ENCODE peak calls at places on chromosomes 2 and 18, in ten cellular contexts. T is naive thymus-derived CD4-positive, alpha-beta T cell; B is stomach; G is right cardiac atrium; F is kidney; V is psoas muscle; W is GM23248; M is heart left ventricle; U is left ventricle myocardium inferior; L is MM.1S. J is an unnamed sample.

GRCh38 chr2:143937563-143938346 is 582.2 kb downstream of the ZEB2 start:
- DNase-seq in V (no peak), G (peak), T (no peak), F (peak), L (no peak), W (peak), U (no peak), M (no peak), B (no peak), J (peak)

GRCh38 chr2:207288628-207289027 is 122.9 kb upstream of the KLF7 start:
- DNase-seq in F (no peak), M (no peak), L (no peak), V (no peak), G (no peak), T (no peak), U (no peak), W (no peak), B (no peak), J (no peak)

GRCh38 chr2:177628817-177629216 is 236.2 kb downstream of the AGPS start:
- DNase-seq in F (no peak), M (no peak), W (no peak), G (no peak), B (no peak), T (no peak), U (no peak), V (no peak), L (no peak), J (no peak)

GRCh38 chr2:133171396-133172004 is 396.8 kb downstream of the NCKAP5 start:
- DNase-seq in T (no peak), W (peak), U (no peak), B (no peak), F (no peak), M (no peak), V (no peak), L (peak), G (no peak), J (no peak)

GRCh38 chr2:45882707-45883106 is 231.2 kb downstream of the PRKCE start:
- DNase-seq in B (no peak), F (no peak), G (peak), M (peak), T (no peak), U (peak), L (no peak), W (peak), V (no peak), J (no peak)

GRCh38 chr18:12014976-12015696 is 33.8 kb downstream of the IMPA2 start:
- DNase-seq in F (no peak), B (no peak), V (no peak), G (peak), M (no peak), U (no peak), L (no peak), W (no peak), T (no peak), J (no peak)

GRCh38 chr2:234071664-234072063 is 21.2 kb downstream of the SPP2 start:
- DNase-seq in M (no peak), G (no peak), V (no peak), U (no peak), F (no peak), B (no peak), W (no peak), L (no peak), T (no peak), J (peak)

GRCh38 chr2:6645004-6645403 is 220.7 kb downstream of the CMPK2 start:
- DNase-seq in U (no peak), B (no peak), W (no peak), T (no peak), M (no peak), V (no peak), L (no peak), G (no peak), F (no peak), J (no peak)

GRCh38 chr2:178484245-178485041 is 4.2 kb downstream of the PLEKHA3 start:
- DNase-seq in F (no peak), B (peak), U (peak), V (peak), L (no peak), G (peak), M (peak), T (no peak), W (peak), J (no peak)

GRCh38 chr2:223247136-223247535 is 195.1 kb downstream of the KCNE4 start:
- DNase-seq in W (peak), M (no peak), F (no peak), B (no peak), V (no peak), L (no peak), G (no peak), U (no peak), T (no peak), J (peak)

GRCh38 chr2:133293544-133294270 is 274.6 kb downstream of the NCKAP5 start:
- DNase-seq in T (no peak), F (no peak), G (no peak), L (no peak), B (no peak), W (peak), U (no peak), V (no peak), M (no peak), J (no peak)

GRCh38 chr2:41959760-41960159 is 88.1 kb upstream of the PKDCC start:
- DNase-seq in V (no peak), G (no peak), F (no peak), T (no peak), W (no peak), L (no peak), M (no peak), B (no peak), U (no peak), J (no peak)

GRCh38 chr2:3219536-3219935 is 158.1 kb downstream of the EIPR1 start:
- DNase-seq in T (no peak), V (no peak), W (no peak), G (no peak), M (no peak), U (no peak), L (no peak), F (no peak), B (no peak), J (no peak)

GRCh38 chr2:216362730-216363129 is 9.6 kb downstream of the MARCHF4 start:
- DNase-seq in F (no peak), T (no peak), V (no peak), G (no peak), W (peak), L (no peak), B (no peak), M (no peak), U (no peak), J (no peak)

GRCh38 chr18:44536041-44536440 is 144.6 kb upstream of the SETBP1 start:
- DNase-seq in F (no peak), G (no peak), M (no peak), W (peak), T (no peak), U (no peak), V (no peak), B (no peak), L (no peak), J (no peak)

GRCh38 chr18:26919656-26920055 is 54.1 kb upstream of the AQP4 start:
- DNase-seq in M (peak), T (no peak), V (no peak), F (no peak), U (no peak), B (no peak), G (no peak), L (no peak), W (no peak), J (no peak)

GRCh38 chr2:238948765-238949641 is 101.1 kb downstream of the TWIST2 start:
- DNase-seq in B (no peak), V (no peak), U (no peak), T (no peak), G (no peak), F (no peak), L (no peak), W (peak), M (no peak), J (no peak)

GRCh38 chr2:200654823-200655222 is 69.0 kb downstream of the AOX1 start:
- DNase-seq in B (no peak), M (no peak), L (no peak), T (no peak), G (no peak), U (no peak), F (no peak), V (no peak), W (no peak), J (no peak)

GRCh38 chr2:233242231-233242917 is 9.1 kb upstream of the ATG16L1 start:
- DNase-seq in W (no peak), G (no peak), L (no peak), T (no peak), M (no peak), V (no peak), B (no peak), U (no peak), F (peak), J (peak)

GRCh38 chr2:23522726-23523410 is 137.9 kb downstream of the KLHL29 start:
- DNase-seq in B (no peak), L (no peak), F (no peak), M (no peak), W (no peak), V (no peak), U (no peak), G (no peak), T (no peak), J (no peak)

GRCh38 chr2:232473467-232473890 is 14.2 kb downstream of the ECEL1 start:
- DNase-seq in L (no peak), U (no peak), T (no peak), B (no peak), W (peak), G (no peak), M (no peak), V (no peak), F (no peak), J (no peak)

GRCh38 chr2:172373761-172374160 is 53.6 kb upstream of the ITGA6 start:
- DNase-seq in B (no peak), U (no peak), F (no peak), M (no peak), G (no peak), T (no peak), L (no peak), V (no peak), W (peak), J (no peak)

GRCh38 chr2:189657867-189658266 is 3.4 kb upstream of the ASNSD1 start:
- DNase-seq in B (peak), M (peak), W (no peak), V (no peak), F (no peak), T (peak), U (peak), G (peak), L (peak), J (no peak)

GRCh38 chr18:159037-159652 is 788 bp downstream of the USP14 start:
- DNase-seq in G (no peak), F (no peak), W (peak), V (no peak), T (no peak), B (no peak), M (no peak), L (peak), U (no peak), J (peak)

GRCh38 chr2:8576525-8577157 is 105.2 kb upstream of the ID2 start:
- DNase-seq in W (no peak), B (peak), V (no peak), T (peak), F (peak), M (no peak), U (no peak), L (no peak), G (peak), J (peak)

GRCh38 chr2:17615728-17616351 is 75.3 kb downstream of the VSNL1 start:
- DNase-seq in B (no peak), M (no peak), U (no peak), T (no peak), L (no peak), W (peak), F (no peak), V (no peak), G (no peak), J (no peak)

GRCh38 chr2:32865399-32866068 is 81.2 kb upstream of the LTBP1 start:
- DNase-seq in T (no peak), W (peak), L (no peak), B (no peak), M (no peak), G (no peak), U (no peak), V (no peak), F (no peak), J (no peak)

GRCh38 chr18:47413327-47413726 is 161.9 kb upstream of the SKOR2 start:
- DNase-seq in L (no peak), U (no peak), G (no peak), B (peak), T (no peak), M (no peak), F (no peak), V (no peak), W (no peak), J (no peak)

GRCh38 chr2:85549826-85550225 is 10.9 kb downstream of the MAT2A start:
- DNase-seq in L (no peak), T (no peak), F (no peak), B (no peak), U (no peak), G (no peak), M (no peak), V (no peak), W (peak), J (no peak)

GRCh38 chr2:231985823-231986261 is 24.3 kb downstream of the DIS3L2 start:
- DNase-seq in L (no peak), F (no peak), T (no peak), W (no peak), V (no peak), G (peak), M (no peak), B (no peak), U (no peak), J (no peak)

GRCh38 chr18:71625691-71626090 is 918.5 kb downstream of the CBLN2 start:
- DNase-seq in F (no peak), M (no peak), W (no peak), B (no peak), U (no peak), G (no peak), T (no peak), V (no peak), L (no peak), J (no peak)
- H3K27ac ChIP-seq in F (no peak), M (no peak), W (no peak), B (no peak), U (no peak), G (no peak), T (no peak), V (no peak), L (no peak), J (no peak)

GRCh38 chr2:120148669-120149068 is 74.5 kb downstream of the TMEM185B start:
- DNase-seq in G (no peak), U (no peak), T (no peak), L (no peak), B (no peak), M (no peak), W (no peak), V (no peak), F (no peak), J (no peak)
- H3K4me3 ChIP-seq in G (no peak), U (no peak), T (no peak), L (no peak), B (no peak), M (no peak), W (no peak), V (no peak), F (no peak), J (no peak)

GRCh38 chr2:163877316-163877715 is 141.5 kb upstream of the FIGN start:
- DNase-seq in V (no peak), M (no peak), W (peak), G (no peak), U (no peak), L (no peak), T (no peak), F (no peak), B (no peak), J (no peak)
- H3K27ac ChIP-seq in V (no peak), M (no peak), W (no peak), G (no peak), U (peak), L (no peak), T (no peak), F (peak), B (no peak), J (no peak)

GRCh38 chr2:148888003-148888501 is 13.0 kb downstream of the KIF5C start:
- DNase-seq in M (no peak), B (no peak), F (peak), W (no peak), L (no peak), G (no peak), U (no peak), T (no peak), V (no peak), J (peak)

GRCh38 chr2:148885988-148886387 is 11.0 kb downstream of the KIF5C start:
- DNase-seq in U (no peak), T (no peak), W (no peak), B (no peak), F (no peak), M (no peak), L (no peak), V (no peak), G (no peak), J (no peak)

GRCh38 chr2:148882051-148882450 is 7.0 kb downstream of the KIF5C start:
- DNase-seq in F (no peak), W (no peak), G (no peak), L (no peak), M (no peak), U (no peak), T (no peak), B (no peak), V (no peak), J (no peak)

GRCh38 chr2:148885209-148885608 is 10.2 kb downstream of the KIF5C start:
- DNase-seq in W (no peak), L (no peak), B (no peak), M (no peak), U (no peak), V (no peak), G (no peak), T (no peak), F (no peak), J (no peak)

GRCh38 chr2:148887349-148888002 is 12.4 kb downstream of the KIF5C start:
- DNase-seq in L (no peak), W (peak), M (no peak), V (no peak), T (no peak), F (no peak), G (no peak), B (no peak), U (no peak), J (no peak)
- H3K4me3 ChIP-seq in L (peak), W (peak), M (peak), V (peak), T (peak), F (peak), G (peak), B (peak), U (peak), J (no peak)

GRCh38 chr2:1929001-1929400 is 184.7 kb upstream of the PXDN start:
- DNase-seq in T (no peak), G (no peak), L (no peak), F (no peak), B (no peak), W (no peak), M (no peak), U (no peak), V (no peak), J (no peak)

GRCh38 chr2:1930376-1930775 is 186.1 kb upstream of the PXDN start:
- DNase-seq in W (no peak), L (no peak), M (no peak), B (no peak), U (no peak), T (no peak), G (no peak), V (no peak), F (no peak), J (no peak)

GRCh38 chr2:1927896-1928568 is 183.7 kb upstream of the PXDN start:
- DNase-seq in F (no peak), G (no peak), W (no peak), V (no peak), B (no peak), T (no peak), M (no peak), L (no peak), U (no peak), J (no peak)

GRCh38 chr2:1929962-1930361 is 185.6 kb upstream of the PXDN start:
- DNase-seq in W (no peak), F (no peak), L (no peak), G (no peak), T (no peak), B (no peak), U (no peak), V (no peak), M (no peak), J (no peak)

DNA sequence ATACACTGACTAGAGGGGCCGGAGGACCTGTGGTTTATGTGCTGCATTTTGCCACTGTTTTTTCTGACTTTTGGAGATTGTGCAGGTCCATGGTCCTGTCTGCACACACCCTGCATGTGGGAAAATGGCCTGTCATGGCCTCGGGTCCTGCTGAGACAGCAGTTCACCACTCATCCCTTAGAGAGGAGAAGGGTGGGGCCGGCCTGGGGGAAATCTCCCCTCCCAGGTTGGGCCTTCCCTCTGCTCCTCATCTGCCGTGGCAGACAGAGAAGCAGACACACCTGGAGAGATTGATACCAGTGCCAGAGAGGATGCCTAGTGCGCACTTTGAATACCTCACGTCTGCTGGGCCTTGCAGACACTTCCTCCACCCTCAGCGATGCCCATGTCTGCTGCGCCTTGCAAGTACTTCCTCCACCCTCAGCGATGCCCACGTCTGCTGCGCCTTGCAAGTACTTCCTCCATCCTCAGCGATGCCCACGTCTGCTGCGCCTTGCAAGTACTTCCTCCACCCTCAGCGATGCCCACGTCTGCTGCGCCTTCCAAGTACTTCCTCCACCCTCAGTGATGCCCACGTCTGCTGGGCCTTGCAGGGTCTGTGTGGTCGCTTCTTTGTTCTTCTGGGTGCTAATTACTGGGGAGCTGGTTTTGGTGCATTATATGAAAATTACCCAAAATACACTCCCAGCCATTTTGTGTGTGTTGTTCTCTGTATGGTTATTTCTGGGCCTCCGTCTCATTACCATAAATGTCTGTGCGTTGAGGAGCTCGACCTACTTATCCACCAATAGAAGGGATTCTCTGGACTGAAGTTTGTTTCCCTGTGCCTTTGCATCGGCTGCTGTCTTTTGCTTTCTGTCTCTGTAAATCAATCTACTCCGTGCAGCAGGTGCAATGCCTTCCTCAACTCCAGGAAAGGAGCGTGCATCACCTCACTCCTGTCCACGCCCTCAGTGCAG is 186.9 kb upstream of the PXDN start:
- DNase-seq in T (no peak), F (peak), W (no peak), B (no peak), U (no peak), V (no peak), G (no peak), M (no peak), L (no peak), J (peak)
- H3K27ac ChIP-seq in T (no peak), F (no peak), W (no peak), B (no peak), U (no peak), V (no peak), G (no peak), M (no peak), L (no peak), J (no peak)